ENCODE peak calls at places on chromosome 9, in nine cellular contexts. Q is SK-N-SH, J is IMR-90, I is H9, X is neuronal stem cell, V is astrocyte, F is HCT116, G is Karpas-422, C is GM23248. R is an unnamed sample.

GRCh38 chr9:36597412-36598178 is 24.9 kb downstream of the MELK start:
- DNase-seq in Q (peak), J (peak), I (no peak), X (no peak), V (peak), F (peak), G (peak), C (peak), R (peak)

GRCh38 chr9:12516573-12516972 is 176.6 kb upstream of the TYRP1 start:
- DNase-seq in Q (no peak), J (no peak), I (no peak), X (no peak), V (no peak), F (no peak), G (no peak), C (no peak), R (no peak)

GRCh38 chr9:115925424-115925823 is 228.2 kb upstream of the PAPPA start:
- DNase-seq in Q (no peak), J (no peak), I (no peak), X (no peak), V (no peak), F (no peak), G (no peak), C (no peak), R (no peak)

GRCh38 chr9:111937781-111938426 is 41.3 kb downstream of the UGCG start:
- DNase-seq in Q (no peak), J (peak), I (no peak), X (no peak), V (peak), F (no peak), G (no peak), C (peak), R (peak)

GRCh38 chr9:36959681-36960574 is 74.1 kb downstream of the PAX5 start:
- DNase-seq in Q (no peak), J (no peak), I (peak), X (no peak), V (no peak), F (no peak), G (no peak), C (no peak), R (no peak)

GRCh38 chr9:136592666-136593065 is 46.8 kb upstream of the NOTCH1 start:
- DNase-seq in Q (no peak), J (no peak), I (no peak), X (no peak), V (no peak), F (no peak), G (no peak), C (no peak), R (no peak)

GRCh38 chr9:120348951-120349429 is 231.0 kb downstream of the CDK5RAP2 start:
- DNase-seq in Q (peak), J (peak), I (peak), X (peak), V (peak), F (peak), G (peak), C (peak), R (peak)

GRCh38 chr9:130940693-130941576 is 1.9 kb upstream of the FIBCD1 start:
- DNase-seq in Q (peak), J (peak), I (peak), X (no peak), V (no peak), F (peak), G (peak), C (peak), R (peak)

GRCh38 chr9:95813923-95814322 is 61.6 kb upstream of the ERCC6L2 start:
- DNase-seq in Q (no peak), J (no peak), I (no peak), X (no peak), V (no peak), F (no peak), G (no peak), C (no peak), R (peak)

GRCh38 chr9:113993838-113994540 is 84.1 kb downstream of the AMBP start:
- DNase-seq in Q (peak), J (peak), I (no peak), X (no peak), V (peak), F (no peak), G (no peak), C (peak), R (peak)

GRCh38 chr9:84997472-84997871 is 327.9 kb downstream of the NTRK2 start:
- DNase-seq in Q (no peak), J (no peak), I (peak), X (no peak), V (no peak), F (no peak), G (no peak), C (no peak), R (no peak)

GRCh38 chr9:113620377-113621161 is 157.0 kb downstream of the RGS3 start:
- DNase-seq in Q (peak), J (peak), I (peak), X (peak), V (peak), F (peak), G (no peak), C (peak), R (peak)

GRCh38 chr9:36961568-36962360 is 72.3 kb downstream of the PAX5 start:
- DNase-seq in Q (no peak), J (no peak), I (peak), X (no peak), V (peak), F (no peak), G (no peak), C (peak), R (peak)

GRCh38 chr9:125106285-125106893 is 36.9 kb downstream of the SCAI start:
- DNase-seq in Q (no peak), J (peak), I (no peak), X (no peak), V (peak), F (no peak), G (no peak), C (peak), R (peak)

GRCh38 chr9:116096853-116097252 is 56.7 kb upstream of the PAPPA start:
- DNase-seq in Q (no peak), J (no peak), I (no peak), X (no peak), V (no peak), F (no peak), G (no peak), C (no peak), R (peak)

GRCh38 chr9:36127652-36128244 is 8.8 kb upstream of the GLIPR2 start:
- DNase-seq in Q (no peak), J (no peak), I (no peak), X (no peak), V (no peak), F (no peak), G (no peak), C (no peak), R (no peak)

GRCh38 chr9:112925058-112925641 is 34.5 kb upstream of the SLC46A2 start:
- DNase-seq in Q (peak), J (peak), I (peak), X (no peak), V (peak), F (peak), G (peak), C (peak), R (peak)

GRCh38 chr9:130303613-130304055 is 38.1 kb downstream of the HMCN2 start:
- DNase-seq in Q (no peak), J (no peak), I (no peak), X (no peak), V (no peak), F (no peak), G (no peak), C (no peak), R (no peak)

GRCh38 chr9:87739546-87739945 is 13.6 kb downstream of the CTSL start:
- DNase-seq in Q (no peak), J (no peak), I (no peak), X (no peak), V (no peak), F (no peak), G (no peak), C (no peak), R (no peak)

GRCh38 chr9:95061916-95062600 is 255.5 kb downstream of the FANCC start:
- DNase-seq in Q (no peak), J (no peak), I (no peak), X (no peak), V (no peak), F (no peak), G (no peak), C (no peak), R (no peak)

GRCh38 chr9:37035472-37036236 is 1.6 kb upstream of the PAX5 start:
- DNase-seq in Q (peak), J (no peak), I (peak), X (no peak), V (peak), F (no peak), G (peak), C (no peak), R (peak)

GRCh38 chr9:88085481-88085880 is 52.8 kb downstream of the SPATA31C2 start:
- DNase-seq in Q (no peak), J (no peak), I (no peak), X (no peak), V (peak), F (no peak), G (peak), C (no peak), R (peak)

GRCh38 chr9:6575324-6575758 is 70.2 kb downstream of the GLDC start:
- DNase-seq in Q (no peak), J (no peak), I (no peak), X (no peak), V (no peak), F (no peak), G (peak), C (no peak), R (no peak)

GRCh38 chr9:76701441-76702031 is 62.7 kb upstream of the PCA3 start:
- DNase-seq in Q (no peak), J (no peak), I (no peak), X (peak), V (peak), F (no peak), G (no peak), C (peak), R (peak)

GRCh38 chr9:95495988-95496387 is 20.8 kb downstream of the PTCH1 start:
- DNase-seq in Q (no peak), J (no peak), I (no peak), X (peak), V (no peak), F (no peak), G (no peak), C (no peak), R (no peak)

GRCh38 chr9:110048976-110049698 is 158.8 kb downstream of the C9orf152 start:
- DNase-seq in Q (peak), J (no peak), I (peak), X (no peak), V (no peak), F (no peak), G (peak), C (peak), R (peak)

GRCh38 chr9:18037981-18038380 is 436.0 kb upstream of the ADAMTSL1 start:
- DNase-seq in Q (no peak), J (no peak), I (no peak), X (no peak), V (no peak), F (no peak), G (no peak), C (no peak), R (no peak)

GRCh38 chr9:21813575-21814473 is 11.4 kb downstream of the MTAP start:
- DNase-seq in Q (peak), J (peak), I (no peak), X (peak), V (peak), F (peak), G (peak), C (peak), R (peak)

GRCh38 chr9:21811914-21812313 is 9.5 kb downstream of the MTAP start:
- DNase-seq in Q (no peak), J (no peak), I (no peak), X (no peak), V (no peak), F (no peak), G (no peak), C (no peak), R (no peak)

GRCh38 chr9:21812945-21813568 is 10.6 kb downstream of the MTAP start:
- DNase-seq in Q (peak), J (peak), I (peak), X (peak), V (peak), F (no peak), G (peak), C (peak), R (peak)

GRCh38 chr9:21810881-21811280 is 8.4 kb downstream of the MTAP start:
- DNase-seq in Q (no peak), J (no peak), I (no peak), X (no peak), V (no peak), F (no peak), G (no peak), C (peak), R (no peak)

GRCh38 chr9:21812415-21812814 is 10.0 kb downstream of the MTAP start:
- DNase-seq in Q (no peak), J (peak), I (no peak), X (no peak), V (peak), F (no peak), G (no peak), C (peak), R (peak)
- H3K9ac ChIP-seq in Q (no peak), J (no peak), I (no peak), X (no peak), V (peak), F (no peak), G (no peak), C (peak), R (no peak)

DNA sequence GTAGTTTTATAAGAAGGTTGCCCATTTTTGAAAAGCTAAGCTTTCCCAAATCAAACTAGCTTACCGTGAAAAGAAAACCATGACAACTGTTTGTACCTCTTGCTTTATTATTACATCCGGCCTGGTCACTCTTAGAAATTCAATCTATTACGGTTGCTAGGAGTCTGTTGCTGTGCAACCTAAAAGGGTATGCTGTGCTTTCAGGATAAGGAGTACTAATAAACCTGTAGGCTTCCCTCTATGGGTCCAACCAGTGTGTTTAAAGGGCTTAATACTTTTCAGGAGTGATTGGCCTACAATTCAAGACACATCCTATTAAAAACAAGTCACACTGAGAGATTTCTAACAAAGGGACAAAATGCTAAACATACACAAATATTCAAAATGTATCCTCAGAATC is 27.1 kb downstream of the RFX3 start:
- DNase-seq in Q (peak), J (peak), I (no peak), X (no peak), V (peak), F (no peak), G (peak), C (no peak), R (peak)
- H2AFZ ChIP-seq in Q (no peak), J (no peak), I (no peak), X (no peak), V (peak), F (no peak), G (peak), C (peak), R (no peak)

DNA sequence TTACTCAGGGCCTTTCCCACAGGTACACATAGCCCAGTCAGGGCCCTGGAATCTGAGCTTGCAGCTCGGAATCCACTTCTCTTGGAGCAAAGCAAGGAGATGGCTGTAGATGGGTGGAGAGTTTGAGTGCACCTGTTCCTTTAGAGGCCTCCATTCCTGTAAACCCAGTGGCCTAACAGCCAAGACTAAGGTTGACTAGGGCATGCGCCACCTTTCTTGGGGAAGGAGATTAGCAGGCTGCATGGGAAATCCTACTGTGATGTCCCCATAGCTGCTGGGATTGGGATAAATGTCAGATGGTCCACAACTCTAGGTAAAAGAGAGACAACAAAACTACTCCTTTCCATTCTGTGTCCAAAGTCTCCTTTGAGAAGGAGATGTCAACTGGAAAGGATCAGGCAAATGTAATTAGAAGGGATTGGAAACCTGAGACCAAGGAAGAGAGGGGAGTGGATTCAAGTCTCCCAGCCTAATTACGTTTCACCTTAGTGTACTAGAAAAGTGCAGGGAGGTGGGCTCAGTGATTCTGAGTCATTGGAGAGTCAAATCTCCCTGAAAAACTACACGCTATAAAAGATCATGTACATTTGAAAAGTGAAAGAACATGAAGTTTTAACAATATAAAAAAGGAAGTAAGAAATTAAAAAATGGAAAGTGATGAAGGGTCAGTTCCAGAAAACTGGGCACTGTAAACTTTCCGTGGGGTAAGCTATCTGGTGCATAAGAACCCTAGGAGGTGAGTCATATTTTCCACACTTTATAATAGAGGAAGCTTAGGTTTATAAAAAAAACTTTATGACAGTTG is 104.2 kb downstream of the SEC61B start:
- DNase-seq in Q (no peak), J (peak), I (peak), X (no peak), V (peak), F (no peak), G (no peak), C (peak), R (peak)
- H3K9ac ChIP-seq in Q (no peak), J (no peak), I (no peak), X (no peak), V (no peak), F (no peak), G (no peak), C (no peak), R (no peak)

GRCh38 chr9:98488578-98489312 is 220.0 kb downstream of the GABBR2 start:
- DNase-seq in Q (no peak), J (peak), I (no peak), X (no peak), V (peak), F (no peak), G (no peak), C (peak), R (peak)
- H2AFZ ChIP-seq in Q (peak), J (peak), I (no peak), X (no peak), V (peak), F (no peak), G (no peak), C (peak), R (no peak)

R was measured in fibroblast of lung.